ENCODE peak calls at places on chromosome 20, in five cellular contexts. One of them, this sample, is unnamed.

GRCh38 chr20:36491901-36492617 is 49.3 kb upstream of the MYL9 start:
- DNase-seq in GM12865: peak; percentile 62
- DNase-seq in foreskin fibroblast: no peak
- DNase-seq in WTC11: no peak
- DNase-seq in nephron progenitor cell: no peak
- DNase-seq in this sample: no peak

GRCh38 chr20:53454675-53455276 is 138.9 kb downstream of the ZNF217 start:
- DNase-seq in foreskin fibroblast: no peak
- DNase-seq in WTC11: no peak
- DNase-seq in GM12865: no peak
- DNase-seq in nephron progenitor cell: no peak
- DNase-seq in this sample: no peak

GRCh38 chr20:10239954-10240353 is 21.3 kb downstream of the SNAP25 start:
- DNase-seq in WTC11: no peak
- DNase-seq in GM12865: no peak
- DNase-seq in nephron progenitor cell: no peak
- DNase-seq in foreskin fibroblast: peak; percentile 35
- DNase-seq in this sample: no peak

GRCh38 chr20:14765370-14765701 is 427.9 kb upstream of the FLRT3 start:
- DNase-seq in foreskin fibroblast: no peak
- DNase-seq in WTC11: no peak
- DNase-seq in nephron progenitor cell: no peak
- DNase-seq in GM12865: no peak
- DNase-seq in this sample: no peak

GRCh38 chr20:36855241-36855657 is 20.7 kb upstream of the TLDC2 start:
- DNase-seq in foreskin fibroblast: no peak
- DNase-seq in GM12865: no peak
- DNase-seq in WTC11: no peak
- DNase-seq in nephron progenitor cell: no peak
- DNase-seq in this sample: no peak

GRCh38 chr20:50982372-50982771 is 23.8 kb downstream of the MOCS3 start:
- DNase-seq in WTC11: no peak
- DNase-seq in foreskin fibroblast: peak; percentile 38
- DNase-seq in nephron progenitor cell: no peak
- DNase-seq in GM12865: no peak
- DNase-seq in this sample: no peak

GRCh38 chr20:4113546-4113945 is 98.2 kb upstream of the RNF24 start:
- DNase-seq in GM12865: no peak
- DNase-seq in foreskin fibroblast: no peak
- DNase-seq in WTC11: no peak
- DNase-seq in nephron progenitor cell: no peak
- DNase-seq in this sample: no peak

GRCh38 chr20:62282877-62283503 is 19.8 kb upstream of the ADRM1 start:
- DNase-seq in WTC11: no peak
- DNase-seq in nephron progenitor cell: no peak
- DNase-seq in GM12865: no peak
- DNase-seq in foreskin fibroblast: no peak
- DNase-seq in this sample: no peak

GRCh38 chr20:62242196-62242595 is 3.9 kb downstream of the OSBPL2 start:
- DNase-seq in foreskin fibroblast: no peak
- DNase-seq in nephron progenitor cell: no peak
- DNase-seq in GM12865: no peak
- DNase-seq in WTC11: no peak
- DNase-seq in this sample: no peak

GRCh38 chr20:48102821-48103635 is 317.7 kb upstream of the SULF2 start:
- DNase-seq in WTC11: no peak
- DNase-seq in GM12865: no peak
- DNase-seq in foreskin fibroblast: no peak
- DNase-seq in nephron progenitor cell: no peak
- DNase-seq in this sample: no peak

GRCh38 chr20:44454301-44454963 is 21.2 kb upstream of the TTPAL start:
- DNase-seq in WTC11: no peak
- DNase-seq in nephron progenitor cell: no peak
- DNase-seq in foreskin fibroblast: no peak
- DNase-seq in GM12865: no peak
- DNase-seq in this sample: no peak

GRCh38 chr20:62059926-62060630 is 5.6 kb downstream of the TAF4 start:
- DNase-seq in GM12865: no peak
- DNase-seq in foreskin fibroblast: no peak
- DNase-seq in nephron progenitor cell: no peak
- DNase-seq in WTC11: no peak
- DNase-seq in this sample: no peak

GRCh38 chr20:49529470-49529869 is 38.5 kb downstream of the PTGIS start:
- DNase-seq in nephron progenitor cell: no peak
- DNase-seq in foreskin fibroblast: no peak
- DNase-seq in WTC11: no peak
- DNase-seq in GM12865: no peak
- DNase-seq in this sample: no peak

GRCh38 chr20:46348231-46348803 is 40.0 kb upstream of the CDH22 start:
- DNase-seq in GM12865: no peak
- DNase-seq in nephron progenitor cell: peak; percentile 44
- DNase-seq in WTC11: peak; percentile 65
- DNase-seq in foreskin fibroblast: no peak
- DNase-seq in this sample: no peak

DNA sequence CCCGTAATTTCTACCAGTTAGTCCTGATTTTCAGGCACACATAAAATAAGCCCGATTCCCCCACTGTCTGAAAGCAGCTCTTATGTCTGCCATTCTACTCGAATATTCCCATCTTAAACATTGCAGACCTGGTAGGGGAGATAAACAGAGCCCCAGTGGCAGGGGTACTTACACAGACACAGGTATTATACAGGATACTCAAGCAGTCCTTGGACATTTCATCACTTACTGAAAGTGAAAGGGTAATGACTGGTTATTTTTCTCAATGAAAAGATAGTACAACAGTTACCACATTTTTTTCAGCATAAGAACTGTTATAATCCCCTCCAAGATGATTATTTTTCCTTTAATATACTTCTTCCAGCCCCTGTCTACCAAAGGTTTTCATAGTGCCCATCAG is 37.8 kb downstream of the TRPC4AP start:
- DNase-seq in nephron progenitor cell: no peak
- DNase-seq in WTC11: no peak
- DNase-seq in foreskin fibroblast: no peak
- DNase-seq in GM12865: peak; percentile 22
- DNase-seq in this sample: no peak
- TF ChIP-seq CTCF in nephron progenitor cell: no peak
- TF ChIP-seq CTCF in WTC11: no peak
- TF ChIP-seq CTCF in foreskin fibroblast: no peak
- TF ChIP-seq CTCF in GM12865: no peak
- TF ChIP-seq CTCF in this sample: no peak

GRCh38 chr20:33666293-33667244 is at the start of gene ACTL10:
- DNase-seq in GM12865: peak; percentile 98
- DNase-seq in nephron progenitor cell: peak; percentile 85
- DNase-seq in foreskin fibroblast: peak; percentile 99
- DNase-seq in WTC11: peak; percentile 98
- DNase-seq in this sample: peak; percentile 93

GRCh38 chr20:33668087-33668790 is 1.5 kb downstream of the ACTL10 start:
- DNase-seq in nephron progenitor cell: peak; percentile 76
- DNase-seq in foreskin fibroblast: no peak
- DNase-seq in GM12865: no peak
- DNase-seq in WTC11: peak; percentile 87
- DNase-seq in this sample: no peak

GRCh38 chr20:33668791-33669155 is 2.0 kb downstream of the ACTL10 start:
- DNase-seq in WTC11: no peak
- DNase-seq in nephron progenitor cell: no peak
- DNase-seq in GM12865: no peak
- DNase-seq in foreskin fibroblast: no peak
- DNase-seq in this sample: no peak

GRCh38 chr20:33669224-33669623 is 2.5 kb downstream of the ACTL10 start:
- DNase-seq in WTC11: no peak
- DNase-seq in GM12865: no peak
- DNase-seq in foreskin fibroblast: no peak
- DNase-seq in nephron progenitor cell: no peak
- DNase-seq in this sample: no peak

GRCh38 chr20:33667245-33668086 is 723 bp downstream of the ACTL10 start:
- DNase-seq in WTC11: no peak
- DNase-seq in GM12865: peak; percentile 90
- DNase-seq in foreskin fibroblast: peak; percentile 74
- DNase-seq in nephron progenitor cell: peak; percentile 31
- DNase-seq in this sample: peak; percentile 90
- TF ChIP-seq CTCF in WTC11: no peak
- TF ChIP-seq CTCF in GM12865: peak; percentile 5
- TF ChIP-seq CTCF in foreskin fibroblast: no peak
- TF ChIP-seq CTCF in nephron progenitor cell: no peak
- TF ChIP-seq CTCF in this sample: no peak

GRCh38 chr20:33732166-33732970 is 572 bp downstream of the ZNF341 start:
- DNase-seq in foreskin fibroblast: no peak
- DNase-seq in WTC11: peak; percentile 84
- DNase-seq in GM12865: no peak
- DNase-seq in nephron progenitor cell: no peak
- DNase-seq in this sample: peak; percentile 95
- TF ChIP-seq CTCF in foreskin fibroblast: no peak
- TF ChIP-seq CTCF in WTC11: no peak
- TF ChIP-seq CTCF in GM12865: no peak
- TF ChIP-seq CTCF in nephron progenitor cell: no peak
- TF ChIP-seq CTCF in this sample: no peak

GRCh38 chr20:16666272-16666671 is 63.6 kb upstream of the SNRPB2 start:
- DNase-seq in WTC11: no peak
- DNase-seq in GM12865: peak; percentile 4
- DNase-seq in nephron progenitor cell: no peak
- DNase-seq in foreskin fibroblast: no peak
- DNase-seq in this sample: no peak
- TF ChIP-seq CTCF in WTC11: no peak
- TF ChIP-seq CTCF in GM12865: peak; percentile 15
- TF ChIP-seq CTCF in nephron progenitor cell: peak; percentile 28
- TF ChIP-seq CTCF in foreskin fibroblast: no peak
- TF ChIP-seq CTCF in this sample: no peak

GRCh38 chr20:290081-290831 is at the start of gene C20orf96:
- DNase-seq in WTC11: peak; percentile 96
- DNase-seq in nephron progenitor cell: peak; percentile 94
- DNase-seq in foreskin fibroblast: peak; percentile 93
- DNase-seq in GM12865: peak; percentile 97
- DNase-seq in this sample: peak; percentile 94
- TF ChIP-seq CTCF in WTC11: no peak
- TF ChIP-seq CTCF in nephron progenitor cell: no peak
- TF ChIP-seq CTCF in foreskin fibroblast: peak; percentile 45
- TF ChIP-seq CTCF in GM12865: peak; percentile 42
- TF ChIP-seq CTCF in this sample: peak; percentile 51

GRCh38 chr20:34875657-34876160 is 703 bp upstream of the ACSS2 start:
- DNase-seq in GM12865: no peak
- DNase-seq in foreskin fibroblast: no peak
- DNase-seq in nephron progenitor cell: no peak
- DNase-seq in WTC11: no peak
- DNase-seq in this sample: no peak

GRCh38 chr20:34877002-34877264 is 521 bp downstream of the ACSS2 start:
- DNase-seq in nephron progenitor cell: no peak
- DNase-seq in GM12865: no peak
- DNase-seq in WTC11: no peak
- DNase-seq in foreskin fibroblast: no peak
- DNase-seq in this sample: no peak

GRCh38 chr20:34874094-34874654 is 1.5 kb upstream of the GGT7 start:
- DNase-seq in nephron progenitor cell: peak; percentile 71
- DNase-seq in foreskin fibroblast: peak; percentile 80
- DNase-seq in WTC11: peak; percentile 81
- DNase-seq in GM12865: peak; percentile 76
- DNase-seq in this sample: peak; percentile 91

GRCh38 chr20:34873583-34874093 is 982 bp upstream of the GGT7 start:
- DNase-seq in nephron progenitor cell: no peak
- DNase-seq in GM12865: no peak
- DNase-seq in WTC11: no peak
- DNase-seq in foreskin fibroblast: no peak
- DNase-seq in this sample: no peak

GRCh38 chr20:34876161-34877001 is at the start of gene ACSS2:
- DNase-seq in WTC11: peak; percentile 100
- DNase-seq in foreskin fibroblast: peak; percentile 98
- DNase-seq in nephron progenitor cell: peak; percentile 99
- DNase-seq in GM12865: peak; percentile 96
- DNase-seq in this sample: peak; percentile 99
- TF ChIP-seq CTCF in WTC11: no peak
- TF ChIP-seq CTCF in foreskin fibroblast: no peak
- TF ChIP-seq CTCF in nephron progenitor cell: no peak
- TF ChIP-seq CTCF in GM12865: no peak
- TF ChIP-seq CTCF in this sample: no peak

This sample was measured in osteocyte.